ENCODE peak calls at places on chromosomes 4 and X, in six cellular contexts. One of them, this sample, is unnamed.

GRCh38 chrX:2710496-2710895 is 19.4 kb downstream of the CD99 start:
- DNase-seq in neuronal stem cell: no peak
- DNase-seq in IMR-90: no peak
- DNase-seq in mesenchymal stem cell: no peak
- DNase-seq in H1: no peak
- DNase-seq in trophoblast cell: peak
- DNase-seq in this sample: no peak

GRCh38 chr4:71186566-71187398 is 152.0 kb upstream of the SLC4A4 start:
- DNase-seq in neuronal stem cell: peak
- DNase-seq in IMR-90: peak
- DNase-seq in mesenchymal stem cell: peak
- DNase-seq in H1: no peak
- DNase-seq in trophoblast cell: peak
- DNase-seq in this sample: peak

GRCh38 chrX:39518451-39519212 is 579.1 kb downstream of the BCOR start:
- DNase-seq in neuronal stem cell: no peak
- DNase-seq in IMR-90: no peak
- DNase-seq in mesenchymal stem cell: no peak
- DNase-seq in H1: no peak
- DNase-seq in trophoblast cell: no peak
- DNase-seq in this sample: no peak

GRCh38 chr4:176789955-176790354 is 2.8 kb downstream of the VEGFC start:
- DNase-seq in neuronal stem cell: no peak
- DNase-seq in IMR-90: peak
- DNase-seq in mesenchymal stem cell: peak
- DNase-seq in H1: no peak
- DNase-seq in trophoblast cell: peak
- DNase-seq in this sample: no peak

GRCh38 chr4:145012841-145013240 is 85.2 kb downstream of the ANAPC10 start:
- DNase-seq in neuronal stem cell: no peak
- DNase-seq in IMR-90: peak
- DNase-seq in mesenchymal stem cell: peak
- DNase-seq in H1: no peak
- DNase-seq in trophoblast cell: peak
- DNase-seq in this sample: no peak

GRCh38 chr4:87973283-87974169 is 2.0 kb upstream of the SPP1 start:
- DNase-seq in neuronal stem cell: peak
- DNase-seq in IMR-90: peak
- DNase-seq in mesenchymal stem cell: peak
- DNase-seq in H1: peak
- DNase-seq in trophoblast cell: peak
- DNase-seq in this sample: peak

GRCh38 chr4:138090918-138091659 is 151.1 kb downstream of the SLC7A11 start:
- DNase-seq in neuronal stem cell: no peak
- DNase-seq in IMR-90: no peak
- DNase-seq in mesenchymal stem cell: no peak
- DNase-seq in H1: no peak
- DNase-seq in trophoblast cell: no peak
- DNase-seq in this sample: no peak

GRCh38 chr4:173457893-173458292 is 59.0 kb upstream of the SCRG1 start:
- DNase-seq in neuronal stem cell: no peak
- DNase-seq in IMR-90: no peak
- DNase-seq in mesenchymal stem cell: no peak
- DNase-seq in H1: no peak
- DNase-seq in trophoblast cell: no peak
- DNase-seq in this sample: no peak

GRCh38 chrX:42839632-42840031 is 61.7 kb upstream of the PPP1R2C start:
- DNase-seq in neuronal stem cell: no peak
- DNase-seq in IMR-90: no peak
- DNase-seq in mesenchymal stem cell: no peak
- DNase-seq in H1: no peak
- DNase-seq in trophoblast cell: no peak
- DNase-seq in this sample: no peak

GRCh38 chrX:104136241-104137019 is 20.4 kb downstream of the SLC25A53 start:
- DNase-seq in neuronal stem cell: peak
- DNase-seq in IMR-90: peak
- DNase-seq in mesenchymal stem cell: peak
- DNase-seq in H1: no peak
- DNase-seq in trophoblast cell: peak
- DNase-seq in this sample: peak

GRCh38 chrX:150548684-150549083 is 19.7 kb upstream of the MTM1 start:
- DNase-seq in neuronal stem cell: no peak
- DNase-seq in IMR-90: peak
- DNase-seq in mesenchymal stem cell: no peak
- DNase-seq in H1: no peak
- DNase-seq in trophoblast cell: no peak
- DNase-seq in this sample: no peak

GRCh38 chr4:84673475-84674230 is 90.7 kb downstream of the CDS1 start:
- DNase-seq in neuronal stem cell: no peak
- DNase-seq in IMR-90: peak
- DNase-seq in mesenchymal stem cell: peak
- DNase-seq in H1: no peak
- DNase-seq in trophoblast cell: peak
- DNase-seq in this sample: no peak

GRCh38 chr4:86338521-86338920 is 21.3 kb downstream of the MAPK10 start:
- DNase-seq in neuronal stem cell: no peak
- DNase-seq in IMR-90: no peak
- DNase-seq in mesenchymal stem cell: no peak
- DNase-seq in H1: no peak
- DNase-seq in trophoblast cell: no peak
- DNase-seq in this sample: no peak

GRCh38 chr4:33746979-33747378 is 2497.3 kb downstream of the ARAP2 start:
- DNase-seq in neuronal stem cell: no peak
- DNase-seq in IMR-90: peak
- DNase-seq in mesenchymal stem cell: no peak
- DNase-seq in H1: no peak
- DNase-seq in trophoblast cell: no peak
- DNase-seq in this sample: no peak

GRCh38 chr4:94408549-94409374 is 43.0 kb upstream of the PDLIM5 start:
- DNase-seq in neuronal stem cell: no peak
- DNase-seq in IMR-90: peak
- DNase-seq in mesenchymal stem cell: peak
- DNase-seq in H1: no peak
- DNase-seq in trophoblast cell: peak
- DNase-seq in this sample: no peak

GRCh38 chr4:182085051-182085480 is 158.1 kb upstream of the TENM3 start:
- DNase-seq in neuronal stem cell: no peak
- DNase-seq in IMR-90: no peak
- DNase-seq in mesenchymal stem cell: no peak
- DNase-seq in H1: peak
- DNase-seq in trophoblast cell: peak
- DNase-seq in this sample: no peak

GRCh38 chr4:68864438-68865177 is 48.8 kb downstream of the UGT2B10 start:
- DNase-seq in neuronal stem cell: no peak
- DNase-seq in IMR-90: no peak
- DNase-seq in mesenchymal stem cell: no peak
- DNase-seq in H1: no peak
- DNase-seq in trophoblast cell: peak
- DNase-seq in this sample: no peak

GRCh38 chrX:39984191-39984956 is 113.4 kb downstream of the BCOR start:
- DNase-seq in neuronal stem cell: no peak
- DNase-seq in IMR-90: peak
- DNase-seq in mesenchymal stem cell: no peak
- DNase-seq in H1: no peak
- DNase-seq in trophoblast cell: no peak
- DNase-seq in this sample: no peak

GRCh38 chrX:153725039-153725831 is 579 bp downstream of the ABCD1 start:
- DNase-seq in neuronal stem cell: no peak
- DNase-seq in IMR-90: no peak
- DNase-seq in mesenchymal stem cell: no peak
- DNase-seq in H1: no peak
- DNase-seq in trophoblast cell: peak
- DNase-seq in this sample: no peak

GRCh38 chrX:57451426-57452020 is 140.3 kb upstream of the ZXDB start:
- DNase-seq in neuronal stem cell: no peak
- DNase-seq in IMR-90: no peak
- DNase-seq in mesenchymal stem cell: no peak
- DNase-seq in H1: no peak
- DNase-seq in trophoblast cell: no peak
- DNase-seq in this sample: no peak

GRCh38 chr4:56512166-56512565 is 6.6 kb downstream of the ARL9 start:
- DNase-seq in neuronal stem cell: no peak
- DNase-seq in IMR-90: peak
- DNase-seq in mesenchymal stem cell: peak
- DNase-seq in H1: no peak
- DNase-seq in trophoblast cell: no peak
- DNase-seq in this sample: no peak

GRCh38 chr4:149518471-149518870 is 297.2 kb downstream of the IQCM start:
- DNase-seq in neuronal stem cell: no peak
- DNase-seq in IMR-90: no peak
- DNase-seq in mesenchymal stem cell: no peak
- DNase-seq in H1: no peak
- DNase-seq in trophoblast cell: no peak
- DNase-seq in this sample: no peak

GRCh38 chrX:38627683-38628082 is 66.3 kb downstream of the TSPAN7 start:
- DNase-seq in neuronal stem cell: no peak
- DNase-seq in IMR-90: peak
- DNase-seq in mesenchymal stem cell: no peak
- DNase-seq in H1: peak
- DNase-seq in trophoblast cell: peak
- DNase-seq in this sample: peak

GRCh38 chr4:97150966-97151365 is 992.3 kb downstream of the STPG2 start:
- DNase-seq in neuronal stem cell: no peak
- DNase-seq in IMR-90: no peak
- DNase-seq in mesenchymal stem cell: no peak
- DNase-seq in H1: no peak
- DNase-seq in trophoblast cell: no peak
- DNase-seq in this sample: no peak

GRCh38 chr4:154465085-154465484 is 26.5 kb downstream of the DCHS2 start:
- DNase-seq in neuronal stem cell: no peak
- DNase-seq in IMR-90: no peak
- DNase-seq in mesenchymal stem cell: no peak
- DNase-seq in H1: no peak
- DNase-seq in trophoblast cell: no peak
- DNase-seq in this sample: no peak

GRCh38 chr4:7418131-7418943 is 16.4 kb downstream of the PSAPL1 start:
- DNase-seq in neuronal stem cell: no peak
- DNase-seq in IMR-90: no peak
- DNase-seq in mesenchymal stem cell: no peak
- DNase-seq in H1: no peak
- DNase-seq in trophoblast cell: no peak
- DNase-seq in this sample: peak

GRCh38 chr4:663438-664428 is 10.3 kb downstream of the ATP5ME start:
- DNase-seq in neuronal stem cell: no peak
- DNase-seq in IMR-90: no peak
- DNase-seq in mesenchymal stem cell: no peak
- DNase-seq in H1: no peak
- DNase-seq in trophoblast cell: no peak
- DNase-seq in this sample: peak

GRCh38 chr4:143616771-143617170 is 83.7 kb downstream of the FREM3 start:
- DNase-seq in neuronal stem cell: no peak
- DNase-seq in IMR-90: no peak
- DNase-seq in mesenchymal stem cell: no peak
- DNase-seq in H1: no peak
- DNase-seq in trophoblast cell: no peak
- DNase-seq in this sample: no peak

GRCh38 chr4:153651041-153651960 is 32.8 kb upstream of the TLR2 start:
- DNase-seq in neuronal stem cell: no peak
- DNase-seq in IMR-90: no peak
- DNase-seq in mesenchymal stem cell: no peak
- DNase-seq in H1: no peak
- DNase-seq in trophoblast cell: peak
- DNase-seq in this sample: no peak

GRCh38 chrX:119381349-119381944 is 17.7 kb upstream of the SLC25A43 start:
- DNase-seq in neuronal stem cell: no peak
- DNase-seq in IMR-90: no peak
- DNase-seq in mesenchymal stem cell: no peak
- DNase-seq in H1: no peak
- DNase-seq in trophoblast cell: no peak
- DNase-seq in this sample: no peak
- H2BK5ac ChIP-seq in neuronal stem cell: no peak
- H2BK5ac ChIP-seq in IMR-90: no peak
- H2BK5ac ChIP-seq in mesenchymal stem cell: no peak
- H2BK5ac ChIP-seq in H1: no peak
- H2BK5ac ChIP-seq in trophoblast cell: no peak
- H2BK5ac ChIP-seq in this sample: no peak

GRCh38 chr4:150890246-150890645 is 124.8 kb downstream of the LRBA start:
- DNase-seq in neuronal stem cell: no peak
- DNase-seq in IMR-90: no peak
- DNase-seq in mesenchymal stem cell: no peak
- DNase-seq in H1: no peak
- DNase-seq in trophoblast cell: no peak
- DNase-seq in this sample: no peak
- H4K91ac ChIP-seq in neuronal stem cell: no peak
- H4K91ac ChIP-seq in IMR-90: no peak
- H4K91ac ChIP-seq in mesenchymal stem cell: no peak
- H4K91ac ChIP-seq in H1: no peak
- H4K91ac ChIP-seq in trophoblast cell: no peak
- H4K91ac ChIP-seq in this sample: no peak

DNA sequence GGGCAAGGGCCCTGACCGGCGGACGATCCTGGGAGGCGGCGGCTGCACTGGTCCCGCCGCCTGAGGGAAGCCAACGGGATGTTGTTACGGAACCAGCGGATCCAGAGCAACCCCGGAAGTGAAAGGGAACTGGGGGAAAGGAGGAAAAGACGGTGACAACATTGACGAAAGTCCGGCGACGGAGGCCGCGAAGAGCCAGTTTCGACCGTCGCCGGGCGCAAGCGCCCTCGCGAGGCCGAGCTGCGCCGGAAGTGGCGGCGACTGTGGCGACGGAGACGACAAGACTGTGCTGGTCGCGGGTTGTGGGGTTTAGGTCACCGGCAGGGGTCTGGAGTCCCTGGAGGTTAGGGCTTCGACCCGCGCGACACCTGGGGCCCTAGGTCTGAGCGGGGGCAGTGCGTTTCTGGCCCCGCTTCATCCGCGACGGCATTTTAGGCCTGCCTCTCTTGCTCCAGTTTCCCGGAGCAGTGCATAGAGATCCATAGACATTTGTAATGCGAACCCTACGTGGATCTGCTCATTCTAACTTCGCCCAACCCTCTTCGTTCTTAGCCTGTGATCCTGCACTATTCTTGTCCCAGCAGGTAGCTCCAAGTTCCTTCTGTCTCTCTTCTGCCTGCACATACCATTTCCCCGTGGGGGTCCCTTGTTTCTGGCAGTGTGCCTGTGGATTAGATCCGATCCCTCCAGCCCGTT is at the start of gene BOD1L1:
- DNase-seq in neuronal stem cell: peak
- DNase-seq in IMR-90: peak
- DNase-seq in mesenchymal stem cell: peak
- DNase-seq in H1: peak
- DNase-seq in trophoblast cell: peak
- DNase-seq in this sample: peak
- H2BK5ac ChIP-seq in neuronal stem cell: peak
- H2BK5ac ChIP-seq in IMR-90: peak
- H2BK5ac ChIP-seq in mesenchymal stem cell: peak
- H2BK5ac ChIP-seq in H1: peak
- H2BK5ac ChIP-seq in trophoblast cell: peak
- H2BK5ac ChIP-seq in this sample: no peak

DNA sequence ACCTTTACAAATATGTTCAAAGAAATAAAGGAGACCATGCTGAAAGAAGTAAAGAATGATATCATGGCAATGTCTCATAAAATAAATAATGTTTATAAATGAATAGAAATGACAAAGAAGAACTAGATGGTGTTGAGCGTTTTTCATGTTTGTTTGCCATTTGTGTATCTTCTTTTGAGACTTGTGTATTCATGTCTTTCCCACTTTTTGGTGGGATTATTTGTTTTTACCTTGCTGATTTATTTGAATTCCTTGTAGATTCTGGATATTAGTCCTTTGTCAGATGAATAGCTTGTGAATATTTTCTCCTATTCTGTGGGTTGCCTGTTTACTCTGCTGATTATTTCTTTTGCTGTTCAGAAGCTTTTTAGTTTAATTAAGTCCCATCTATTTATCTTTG is 732.4 kb downstream of the FAT4 start:
- DNase-seq in neuronal stem cell: no peak
- DNase-seq in IMR-90: no peak
- DNase-seq in mesenchymal stem cell: no peak
- DNase-seq in H1: no peak
- DNase-seq in trophoblast cell: no peak
- DNase-seq in this sample: no peak
- H4K91ac ChIP-seq in neuronal stem cell: no peak
- H4K91ac ChIP-seq in IMR-90: no peak
- H4K91ac ChIP-seq in mesenchymal stem cell: no peak
- H4K91ac ChIP-seq in H1: no peak
- H4K91ac ChIP-seq in trophoblast cell: no peak
- H4K91ac ChIP-seq in this sample: no peak

This sample was measured in H9.